ENCODE peak calls at places on chromosomes 6 and 20, in four cellular contexts. N is vagina, A is esophagus squamous epithelium, I is brain microvascular endothelial cell. T is an unnamed sample.
A peak's percentile ranks its signal among the peaks of the same experiment; 100 is the strongest.

GRCh38 chr20:10185741-10186558 is 32.7 kb upstream of the SNAP25 start:
- DNase-seq in N (no peak), A (no peak), I (no peak), T (peak; percentile 93)

GRCh38 chr6:37103169-37104039 is 66.5 kb upstream of the PIM1 start:
- DNase-seq in N (no peak), A (no peak), I (no peak), T (peak; percentile 20)

GRCh38 chr6:158031445-158032353 is 50.0 kb downstream of the SYNJ2 start:
- DNase-seq in N (no peak), A (no peak), I (peak; percentile 91), T (no peak)

GRCh38 chr6:63307581-63308246 is 12.1 kb downstream of the LGSN start:
- DNase-seq in N (no peak), A (no peak), I (peak; percentile 39), T (peak; percentile 52)

GRCh38 chr6:44898296-44898930 is 429.7 kb upstream of the RUNX2 start:
- DNase-seq in N (no peak), A (no peak), I (peak; percentile 38), T (no peak)

GRCh38 chr20:56801991-56802740 is 173.1 kb downstream of the TFAP2C start:
- DNase-seq in N (no peak), A (no peak), I (no peak), T (peak; percentile 7)

GRCh38 chr6:129369737-129370136 is 340.2 kb downstream of the ARHGAP18 start:
- DNase-seq in N (no peak), A (no peak), I (no peak), T (no peak)

GRCh38 chr6:84333827-84334226 is 106.4 kb upstream of the CEP162 start:
- DNase-seq in N (no peak), A (no peak), I (no peak), T (no peak)

GRCh38 chr20:59439243-59439642 is 138.8 kb downstream of the EDN3 start:
- DNase-seq in N (no peak), A (no peak), I (no peak), T (no peak)
- TF ChIP-seq CTCF in N (no peak), A (no peak), I (no peak), T (no peak)

GRCh38 chr6:154758125-154758524 is 24.9 kb downstream of the SCAF8 start:
- DNase-seq in N (no peak), A (no peak), I (no peak), T (peak; percentile 87)
- H3K4me3 ChIP-seq in N (no peak overlapping the region), A (no peak overlapping the region), I (no peak overlapping the region), T (no peak overlapping the region)

GRCh38 chr6:104956663-104957294 is at the start of gene LIN28B:
- DNase-seq in N (no peak), A (no peak), I (no peak), T (no peak)

GRCh38 chr6:104955491-104955890 is 1.4 kb upstream of the LIN28B start:
- DNase-seq in N (no peak), A (no peak), I (no peak), T (no peak)

GRCh38 chr6:104954091-104954797 is 2.7 kb upstream of the LIN28B start:
- DNase-seq in N (no peak), A (no peak), I (no peak), T (no peak)

GRCh38 chr6:104957301-104958177 is 632 bp downstream of the LIN28B start:
- DNase-seq in N (no peak), A (no peak), I (no peak), T (no peak)

DNA sequence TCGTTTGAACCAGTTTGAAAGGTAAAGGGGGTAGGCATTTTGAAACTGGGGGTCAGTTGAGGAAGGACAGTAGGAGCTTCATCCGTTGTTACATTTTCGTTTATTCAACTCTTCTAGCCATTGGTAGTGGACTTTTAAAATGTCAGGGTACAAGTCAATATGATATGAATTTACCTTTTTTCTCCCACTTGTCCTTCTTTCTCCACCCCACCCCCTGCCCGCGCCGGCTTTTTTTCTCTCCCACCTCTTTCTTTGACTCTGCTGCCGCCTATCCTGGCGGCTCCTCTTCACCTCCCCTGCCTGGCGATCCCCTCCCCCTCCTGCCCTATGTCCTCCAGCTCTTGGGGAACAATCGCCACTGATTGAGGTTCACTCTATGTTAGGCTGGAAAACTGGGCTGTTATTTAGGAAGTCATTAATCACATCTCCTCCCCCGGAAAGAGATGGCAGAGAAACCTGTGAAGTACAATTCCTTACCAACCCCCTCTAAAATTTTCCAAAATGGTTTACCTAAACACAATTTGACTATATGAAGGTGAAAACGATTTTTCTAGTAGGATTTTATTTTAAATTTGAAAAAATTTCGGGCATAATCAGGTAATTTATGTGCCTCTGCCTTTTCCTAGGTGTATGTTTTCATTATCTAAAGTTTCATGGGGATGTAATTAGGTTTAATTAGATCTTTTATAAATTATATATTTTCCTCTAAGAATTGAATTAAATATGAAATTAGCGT is 812 bp upstream of the LIN28B start:
- DNase-seq in N (no peak), A (no peak), I (no peak), T (no peak)
- H3K27me3 ChIP-seq in N (peaks cover 19% of the 10 kb centered on the region), A (no peaks in the 10 kb centered on the region), I (peaks cover 74% of the 10 kb centered on the region), T (peaks cover 45% of the 10 kb centered on the region)

DNA sequence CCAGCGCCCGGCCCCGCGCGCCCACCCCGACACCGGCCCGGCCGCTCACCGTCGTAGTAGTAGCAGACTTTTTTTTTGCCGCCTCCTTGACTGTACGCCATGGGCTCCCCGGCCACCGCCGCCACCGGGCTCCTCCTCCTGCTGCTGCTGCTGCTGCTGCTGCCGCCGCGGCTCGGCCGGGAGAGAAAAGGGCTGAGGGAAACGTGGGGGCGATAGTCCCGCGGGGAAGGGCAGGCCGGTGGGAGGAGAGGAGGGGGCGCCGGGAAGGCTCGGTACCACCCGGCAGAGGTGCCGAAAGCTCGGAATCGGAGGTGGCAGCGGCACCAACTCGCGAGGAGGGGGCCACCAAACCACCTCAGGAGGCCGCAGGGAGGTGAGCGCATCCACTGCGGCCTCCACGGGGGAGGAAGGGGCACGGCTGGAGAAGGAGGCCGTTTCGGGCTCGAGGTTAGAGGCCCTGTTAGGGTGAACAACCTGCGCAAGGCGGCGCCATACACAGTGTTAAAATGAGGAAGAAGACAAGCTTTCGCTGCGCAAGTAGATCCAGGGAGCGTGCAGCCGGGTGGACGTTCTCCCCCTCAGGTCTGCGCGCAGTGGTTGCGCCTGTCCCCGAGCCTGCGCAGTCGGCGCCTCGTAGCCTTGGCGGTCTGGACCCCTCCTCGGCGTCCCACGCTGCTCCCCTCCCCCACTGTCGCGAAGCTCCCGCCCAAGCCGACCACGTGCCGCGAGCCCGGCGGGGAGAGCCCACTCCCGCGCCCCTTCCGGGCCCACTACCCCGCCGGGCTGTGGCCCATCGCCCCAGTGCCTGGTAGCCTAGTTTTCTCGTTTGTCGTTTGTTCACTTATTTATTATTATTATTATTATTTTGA is at the start of gene HDAC2:
- DNase-seq in N (no peak), A (peak; percentile 30), I (peak; percentile 52), T (peak; percentile 48)
- TF ChIP-seq CTCF in N (no peak), A (no peak), I (peak; percentile 15), T (no peak)

GRCh38 chr20:12928755-12929401 is 79.9 kb upstream of the SPTLC3 start:
- DNase-seq in N (no peak), A (no peak), I (peak; percentile 82), T (peak; percentile 91)
- H3K4me3 ChIP-seq in N (no peak overlapping the region), A (no peak overlapping the region), I (no peak overlapping the region), T (no peak overlapping the region)